ENCODE peak calls at places on chromosomes 4 and X, in four cellular contexts. D, R, N and P are unnamed samples.

GRCh38 chrX:148049441-148049840 is 68.3 kb downstream of the FMR1NB start:
- DNase-seq in D (no peak), R (peak; percentile 32), N (peak; percentile 53), P (no peak)

GRCh38 chr4:4922441-4922840 is 63.0 kb downstream of the MSX1 start:
- DNase-seq in D (no peak), R (no peak), N (no peak), P (no peak)

GRCh38 chrX:40097492-40098263 is at the start of gene BCOR:
- DNase-seq in D (peak; percentile 66), R (peak; percentile 66), N (peak; percentile 86), P (no peak)

GRCh38 chr4:153816542-153816941 is 27.7 kb upstream of the SFRP2 start:
- DNase-seq in D (no peak), R (no peak), N (no peak), P (no peak)

GRCh38 chr4:89572224-89572858 is 264.6 kb downstream of the SNCA start:
- DNase-seq in D (no peak), R (no peak), N (no peak), P (no peak)

GRCh38 chrX:24023972-24024664 is 2.9 kb downstream of the KLHL15 start:
- DNase-seq in D (no peak), R (peak; percentile 41), N (peak; percentile 37), P (no peak)

GRCh38 chr4:186191266-186192067 is at the start of gene CYP4V2:
- DNase-seq in D (peak; percentile 84), R (peak; percentile 82), N (peak; percentile 89), P (peak; percentile 58)

GRCh38 chrX:41802958-41803357 is 79.0 kb downstream of the GPR82 start:
- DNase-seq in D (no peak), R (no peak), N (no peak), P (no peak)

GRCh38 chr4:138367942-138368341 is 125.8 kb upstream of the SLC7A11 start:
- DNase-seq in D (no peak), R (no peak), N (no peak), P (no peak)

GRCh38 chr4:24937176-24937575 is 24.3 kb upstream of the CCDC149 start:
- DNase-seq in D (no peak), R (no peak), N (no peak), P (no peak)

GRCh38 chrX:155023907-155024833 is 1.6 kb upstream of the F8 start:
- DNase-seq in D (no peak), R (no peak), N (peak; percentile 33), P (no peak)

GRCh38 chrX:103157511-103158316 is 57.2 kb upstream of the BEX4 start:
- DNase-seq in D (no peak), R (peak; percentile 51), N (peak; percentile 72), P (no peak)

GRCh38 chr4:825969-826330 is at the start of gene CPLX1:
- DNase-seq in D (no peak), R (no peak), N (no peak), P (no peak)

GRCh38 chr4:5592272-5592671 is 116.1 kb downstream of the EVC2 start:
- DNase-seq in D (no peak), R (no peak), N (no peak), P (no peak)

GRCh38 chrX:39613997-39614679 is 483.6 kb downstream of the BCOR start:
- DNase-seq in D (peak; percentile 66), R (no peak), N (no peak), P (no peak)

GRCh38 chr4:114103908-114104307 is 124.5 kb upstream of the ARSJ start:
- DNase-seq in D (no peak), R (no peak), N (no peak), P (no peak)

GRCh38 chr4:48949518-48950207 is 36.4 kb upstream of the CWH43 start:
- DNase-seq in D (no peak), R (peak; percentile 43), N (no peak), P (no peak)

GRCh38 chrX:106932960-106933537 is 12.8 kb downstream of the CLDN2 start:
- DNase-seq in D (no peak), R (no peak), N (peak; percentile 10), P (no peak)

GRCh38 chr4:173489514-173489913 is 40.5 kb downstream of the HAND2 start:
- DNase-seq in D (no peak), R (peak; percentile 24), N (no peak), P (no peak)

GRCh38 chrX:42220083-42220482 is 296.7 kb upstream of the CASK start:
- DNase-seq in D (no peak), R (no peak), N (no peak), P (no peak)

GRCh38 chr4:138138774-138139173 is 103.4 kb downstream of the SLC7A11 start:
- DNase-seq in D (no peak), R (no peak), N (no peak), P (no peak)

GRCh38 chrX:113384628-113385027 is 544.0 kb upstream of the AMOT start:
- DNase-seq in D (no peak), R (peak; percentile 39), N (no peak), P (no peak)